ENCODE peak calls at places on chromosomes 7 and 10, in six cellular contexts. Y, R, S, P, T and L are unnamed samples.

GRCh38 chr10:79442171-79443040 is 3.0 kb downstream of the ZCCHC24 start:
- DNase-seq in Y (no peak), R (no peak), S (no peak), P (no peak), T (no peak), L (no peak)

GRCh38 chr10:5040781-5041470 is 37.3 kb upstream of the AKR1C2 start:
- DNase-seq in Y (peak), R (no peak), S (no peak), P (no peak), T (peak), L (peak)

GRCh38 chr7:152607007-152607406 is 68.9 kb downstream of the XRCC2 start:
- DNase-seq in Y (no peak), R (no peak), S (no peak), P (no peak), T (no peak), L (no peak)

GRCh38 chr7:47430422-47430821 is 151.5 kb downstream of the TNS3 start:
- DNase-seq in Y (no peak), R (no peak), S (no peak), P (no peak), T (no peak), L (no peak)

GRCh38 chr10:133009218-133009954 is 67.0 kb upstream of the CFAP46 start:
- DNase-seq in Y (no peak), R (no peak), S (no peak), P (no peak), T (peak), L (no peak)

GRCh38 chr10:66349726-66350125 is 576.1 kb upstream of the LRRTM3 start:
- DNase-seq in Y (no peak), R (no peak), S (no peak), P (no peak), T (no peak), L (no peak)

GRCh38 chr10:58023341-58024073 is 244.2 kb downstream of the IPMK start:
- DNase-seq in Y (peak), R (no peak), S (no peak), P (no peak), T (peak), L (peak)

GRCh38 chr10:11765141-11765540 is 23.0 kb downstream of the ECHDC3 start:
- DNase-seq in Y (no peak), R (no peak), S (no peak), P (no peak), T (no peak), L (no peak)

GRCh38 chr10:50941629-50942028 is 56.2 kb upstream of the A1CF start:
- DNase-seq in Y (no peak), R (no peak), S (no peak), P (no peak), T (no peak), L (no peak)

GRCh38 chr10:68327889-68328786 is 3.7 kb upstream of the HNRNPH3 start:
- DNase-seq in Y (peak), R (no peak), S (no peak), P (no peak), T (peak), L (peak)

GRCh38 chr10:44056947-44057811 is 327.7 kb downstream of the CXCL12 start:
- DNase-seq in Y (no peak), R (no peak), S (no peak), P (no peak), T (no peak), L (no peak)
- H3K14ac ChIP-seq in Y (no peak), R (no peak), S (no peak), P (no peak), T (no peak), L (no peak)

GRCh38 chr10:124296813-124297788 is 121.6 kb downstream of the OAT start:
- DNase-seq in Y (no peak), R (peak), S (no peak), P (no peak), T (no peak), L (no peak)
- H3K14ac ChIP-seq in Y (no peak), R (no peak), S (no peak), P (no peak), T (no peak), L (no peak)

DNA sequence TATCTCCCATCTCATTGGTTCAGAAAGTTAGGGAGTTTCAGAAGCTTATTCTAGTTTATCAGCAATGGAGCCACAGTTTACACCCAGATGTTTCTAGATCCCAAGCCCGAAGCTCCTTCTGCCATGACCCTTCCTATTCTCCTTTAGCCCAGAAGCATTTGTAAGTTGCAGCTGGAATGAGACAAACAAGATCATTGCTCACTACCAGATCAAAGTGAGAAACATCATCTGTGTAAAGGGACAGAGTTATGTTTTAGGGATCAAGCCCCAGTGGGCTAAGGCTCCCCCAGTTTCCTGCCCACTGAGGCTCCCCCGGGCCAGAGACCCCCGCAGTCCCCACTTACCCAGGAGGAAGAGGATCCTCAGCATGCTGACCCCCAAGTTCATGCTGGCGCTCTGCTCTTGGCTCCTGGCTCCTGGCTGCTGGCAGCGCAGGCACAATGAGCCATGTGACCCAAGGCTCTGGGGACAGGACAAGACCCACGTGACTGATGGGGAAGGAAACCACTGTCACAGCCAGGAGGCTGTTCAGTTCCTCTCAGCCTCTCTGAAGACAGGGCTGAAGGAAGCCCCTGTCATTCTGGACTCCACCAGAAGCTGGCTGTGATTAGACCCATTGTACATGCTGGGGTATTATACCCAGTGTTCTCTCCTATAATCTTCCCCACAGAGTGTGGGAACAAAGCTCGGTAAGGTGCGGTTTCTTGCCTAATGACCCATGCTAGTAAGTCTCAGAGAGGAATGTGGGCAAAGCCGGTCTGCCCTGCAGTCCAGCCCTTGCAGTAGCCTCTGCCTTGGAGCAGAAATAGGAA is at the start of gene TMEM273:
- DNase-seq in Y (no peak), R (no peak), S (no peak), P (no peak), T (peak), L (no peak)
- H3K14ac ChIP-seq in Y (peak), R (peak), S (no peak), P (no peak), T (no peak), L (no peak)

GRCh38 chr10:117884592-117884991 is 162.1 kb downstream of the RAB11FIP2 start:
- DNase-seq in Y (no peak), R (no peak), S (no peak), P (no peak), T (no peak), L (no peak)

GRCh38 chr10:117886766-117887165 is 160.0 kb downstream of the RAB11FIP2 start:
- DNase-seq in Y (no peak), R (no peak), S (no peak), P (no peak), T (no peak), L (no peak)

GRCh38 chr10:117884088-117884487 is 162.7 kb downstream of the RAB11FIP2 start:
- DNase-seq in Y (no peak), R (no peak), S (no peak), P (no peak), T (no peak), L (no peak)

GRCh38 chr10:117885206-117885605 is 161.5 kb downstream of the RAB11FIP2 start:
- DNase-seq in Y (no peak), R (no peak), S (peak), P (no peak), T (no peak), L (no peak)
- H3K14ac ChIP-seq in Y (no peak), R (no peak), S (no peak), P (no peak), T (no peak), L (no peak)

GRCh38 chr10:91575044-91575610 is 57.7 kb downstream of the PPP1R3C start:
- DNase-seq in Y (no peak), R (no peak), S (no peak), P (no peak), T (no peak), L (no peak)
- H3K14ac ChIP-seq in Y (no peak), R (no peak), S (no peak), P (no peak), T (no peak), L (no peak)

GRCh38 chr7:36296284-36296683 is 93.4 kb upstream of the ANLN start:
- DNase-seq in Y (no peak), R (no peak), S (no peak), P (no peak), T (no peak), L (no peak)

GRCh38 chr7:36299223-36299760 is 90.4 kb upstream of the ANLN start:
- DNase-seq in Y (no peak), R (no peak), S (no peak), P (no peak), T (no peak), L (no peak)

GRCh38 chr7:36295090-36295489 is 94.6 kb upstream of the ANLN start:
- DNase-seq in Y (no peak), R (no peak), S (no peak), P (no peak), T (no peak), L (no peak)

GRCh38 chr7:36298145-36298544 is 91.5 kb upstream of the ANLN start:
- DNase-seq in Y (no peak), R (no peak), S (no peak), P (no peak), T (no peak), L (no peak)

DNA sequence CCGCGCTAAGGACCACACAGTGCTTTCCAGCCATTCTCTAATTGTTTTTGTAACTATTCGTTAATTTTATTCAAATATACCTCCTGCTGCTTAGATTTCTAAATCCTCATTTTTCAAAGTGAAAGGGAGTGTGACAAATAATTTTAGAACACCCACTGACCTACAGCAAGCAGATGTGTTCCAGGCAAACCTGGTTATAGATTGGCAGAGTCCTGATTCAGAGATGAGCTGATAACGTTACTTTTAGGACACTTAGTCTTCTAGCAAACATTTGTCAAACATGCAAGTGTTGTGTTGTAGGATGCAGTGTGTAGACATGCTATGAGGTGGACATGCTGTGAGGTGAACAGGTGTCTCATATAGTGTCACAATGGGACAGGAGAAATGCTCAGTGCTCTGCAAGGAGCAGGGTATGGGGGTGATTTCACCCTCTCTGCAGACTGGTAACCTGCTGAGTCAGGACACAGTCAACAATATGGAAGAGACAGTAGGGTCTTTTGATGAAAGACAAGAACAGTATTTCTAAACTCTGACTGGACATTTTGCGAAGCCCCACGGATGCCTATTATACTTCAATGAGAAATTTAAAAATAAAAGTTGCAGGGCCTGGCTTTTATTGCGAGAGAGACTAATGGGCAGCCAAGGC is 92.2 kb upstream of the ANLN start:
- DNase-seq in Y (no peak), R (no peak), S (no peak), P (no peak), T (no peak), L (no peak)
- H3K14ac ChIP-seq in Y (no peak), R (no peak), S (no peak), P (no peak), T (no peak), L (no peak)

GRCh38 chr7:141875453-141875852 is 34.2 kb upstream of the PRSS37 start:
- DNase-seq in Y (no peak), R (no peak), S (no peak), P (no peak), T (no peak), L (no peak)

GRCh38 chr7:141876371-141876770 is 35.1 kb upstream of the PRSS37 start:
- DNase-seq in Y (no peak), R (no peak), S (no peak), P (no peak), T (no peak), L (no peak)

GRCh38 chr7:141884544-141885227 is 31.5 kb upstream of the OR9A4 start:
- DNase-seq in Y (no peak), R (no peak), S (no peak), P (no peak), T (peak), L (no peak)

GRCh38 chr7:141877365-141877764 is 36.1 kb upstream of the PRSS37 start:
- DNase-seq in Y (no peak), R (no peak), S (no peak), P (no peak), T (no peak), L (no peak)

GRCh38 chr7:141880960-141881359 is 35.2 kb upstream of the OR9A4 start:
- DNase-seq in Y (no peak), R (no peak), S (no peak), P (no peak), T (no peak), L (no peak)
- H3K14ac ChIP-seq in Y (no peak), R (no peak), S (no peak), P (no peak), T (no peak), L (no peak)

GRCh38 chr10:113259841-113260240 is 293.0 kb upstream of the HABP2 start:
- DNase-seq in Y (no peak), R (no peak), S (no peak), P (no peak), T (no peak), L (no peak)
- H3K14ac ChIP-seq in Y (no peak), R (no peak), S (no peak), P (no peak), T (no peak), L (no peak)

GRCh38 chr7:71144963-71145362 is 13.0 kb downstream of the GALNT17 start:
- DNase-seq in Y (no peak), R (no peak), S (no peak), P (no peak), T (no peak), L (no peak)
- H3K14ac ChIP-seq in Y (no peak), R (no peak), S (no peak), P (no peak), T (no peak), L (no peak)

GRCh38 chr7:113085781-113086390 is 741 bp downstream of the GPR85 start:
- DNase-seq in Y (peak), R (no peak), S (no peak), P (no peak), T (no peak), L (peak)
- H3K14ac ChIP-seq in Y (peak), R (no peak), S (no peak), P (no peak), T (no peak), L (no peak)